ENCODE peak calls at places on chromosome 1, in six cellular contexts. One of them, this sample, is unnamed.

GRCh38 chr1:24275510-24275909 is 43.6 kb upstream of the GRHL3 start:
- DNase-seq in H1: no peak
- DNase-seq in IMR-90: peak
- DNase-seq in trophoblast cell: no peak
- DNase-seq in mesenchymal stem cell: no peak
- DNase-seq in H9: no peak
- DNase-seq in this sample: no peak

GRCh38 chr1:223224465-223224864 is 81.4 kb upstream of the TLR5 start:
- DNase-seq in H1: no peak
- DNase-seq in H9: peak
- DNase-seq in mesenchymal stem cell: no peak
- DNase-seq in IMR-90: no peak
- DNase-seq in trophoblast cell: no peak
- DNase-seq in this sample: no peak

GRCh38 chr1:54800899-54801759 is at the start of gene TTC22:
- DNase-seq in H1: peak
- DNase-seq in mesenchymal stem cell: no peak
- DNase-seq in IMR-90: no peak
- DNase-seq in H9: peak
- DNase-seq in trophoblast cell: peak
- DNase-seq in this sample: no peak

GRCh38 chr1:230753586-230754251 is 6.5 kb downstream of the CAPN9 start:
- DNase-seq in H9: peak
- DNase-seq in IMR-90: no peak
- DNase-seq in H1: peak
- DNase-seq in mesenchymal stem cell: peak
- DNase-seq in trophoblast cell: no peak
- DNase-seq in this sample: peak

GRCh38 chr1:84283381-84283780 is 18.1 kb upstream of the SAMD13 start:
- DNase-seq in H9: no peak
- DNase-seq in mesenchymal stem cell: no peak
- DNase-seq in H1: no peak
- DNase-seq in IMR-90: no peak
- DNase-seq in trophoblast cell: no peak
- DNase-seq in this sample: no peak

GRCh38 chr1:11065796-11066195 is 6.0 kb upstream of the SRM start:
- DNase-seq in H1: no peak
- DNase-seq in IMR-90: no peak
- DNase-seq in H9: no peak
- DNase-seq in trophoblast cell: no peak
- DNase-seq in mesenchymal stem cell: no peak
- DNase-seq in this sample: no peak

GRCh38 chr1:47629201-47629600 is 191.4 kb downstream of the FOXD2 start:
- DNase-seq in mesenchymal stem cell: no peak
- DNase-seq in H1: no peak
- DNase-seq in trophoblast cell: no peak
- DNase-seq in H9: no peak
- DNase-seq in IMR-90: no peak
- DNase-seq in this sample: no peak

GRCh38 chr1:3405974-3406867 is 48.2 kb upstream of the ARHGEF16 start:
- DNase-seq in trophoblast cell: no peak
- DNase-seq in H1: no peak
- DNase-seq in mesenchymal stem cell: no peak
- DNase-seq in H9: no peak
- DNase-seq in IMR-90: no peak
- DNase-seq in this sample: no peak

GRCh38 chr1:161209790-161210409 is 5.2 kb upstream of the FCER1G start:
- DNase-seq in H1: peak
- DNase-seq in trophoblast cell: peak
- DNase-seq in IMR-90: peak
- DNase-seq in H9: peak
- DNase-seq in mesenchymal stem cell: peak
- DNase-seq in this sample: no peak

GRCh38 chr1:104531990-104532389 is 782.3 kb downstream of the AMY1C start:
- DNase-seq in H1: no peak
- DNase-seq in mesenchymal stem cell: no peak
- DNase-seq in H9: no peak
- DNase-seq in trophoblast cell: no peak
- DNase-seq in IMR-90: no peak
- DNase-seq in this sample: no peak

GRCh38 chr1:31155216-31155806 is 84.4 kb downstream of the NKAIN1 start:
- DNase-seq in H9: peak
- DNase-seq in trophoblast cell: no peak
- DNase-seq in mesenchymal stem cell: peak
- DNase-seq in IMR-90: peak
- DNase-seq in H1: peak
- DNase-seq in this sample: peak

GRCh38 chr1:29392036-29392435 is 155.7 kb downstream of the PTPRU start:
- DNase-seq in trophoblast cell: no peak
- DNase-seq in IMR-90: no peak
- DNase-seq in H1: no peak
- DNase-seq in H9: no peak
- DNase-seq in mesenchymal stem cell: no peak
- DNase-seq in this sample: no peak

GRCh38 chr1:81551942-81552341 is 248.8 kb upstream of the ADGRL2 start:
- DNase-seq in H9: no peak
- DNase-seq in H1: no peak
- DNase-seq in mesenchymal stem cell: no peak
- DNase-seq in IMR-90: no peak
- DNase-seq in trophoblast cell: no peak
- DNase-seq in this sample: no peak

GRCh38 chr1:25743164-25744139 is 56.5 kb upstream of the SELENON start:
- DNase-seq in trophoblast cell: no peak
- DNase-seq in IMR-90: peak
- DNase-seq in mesenchymal stem cell: peak
- DNase-seq in H1: peak
- DNase-seq in H9: no peak
- DNase-seq in this sample: no peak

GRCh38 chr1:66489146-66489545 is 44.8 kb upstream of the SGIP1 start:
- DNase-seq in H9: no peak
- DNase-seq in IMR-90: peak
- DNase-seq in H1: no peak
- DNase-seq in trophoblast cell: no peak
- DNase-seq in mesenchymal stem cell: peak
- DNase-seq in this sample: no peak

GRCh38 chr1:91529856-91530255 is 29.2 kb downstream of the CDC7 start:
- DNase-seq in H9: no peak
- DNase-seq in IMR-90: peak
- DNase-seq in H1: no peak
- DNase-seq in trophoblast cell: no peak
- DNase-seq in mesenchymal stem cell: peak
- DNase-seq in this sample: no peak

GRCh38 chr1:116873680-116874271 is 35.9 kb upstream of the PTGFRN start:
- DNase-seq in H1: no peak
- DNase-seq in IMR-90: no peak
- DNase-seq in trophoblast cell: no peak
- DNase-seq in mesenchymal stem cell: no peak
- DNase-seq in H9: no peak
- DNase-seq in this sample: no peak

GRCh38 chr1:88825721-88826120 is 65.6 kb downstream of the GTF2B start:
- DNase-seq in H1: no peak
- DNase-seq in IMR-90: no peak
- DNase-seq in H9: no peak
- DNase-seq in mesenchymal stem cell: no peak
- DNase-seq in trophoblast cell: no peak
- DNase-seq in this sample: no peak

GRCh38 chr1:36457691-36458090 is 6.5 kb downstream of the MRPS15 start:
- DNase-seq in H1: no peak
- DNase-seq in H9: no peak
- DNase-seq in mesenchymal stem cell: peak
- DNase-seq in IMR-90: no peak
- DNase-seq in trophoblast cell: no peak
- DNase-seq in this sample: no peak

GRCh38 chr1:16161717-16162116 is 5.8 kb upstream of the EPHA2 start:
- DNase-seq in mesenchymal stem cell: no peak
- DNase-seq in H9: no peak
- DNase-seq in IMR-90: no peak
- DNase-seq in H1: no peak
- DNase-seq in trophoblast cell: no peak
- DNase-seq in this sample: no peak
- H2BK5ac ChIP-seq in mesenchymal stem cell: no peak
- H2BK5ac ChIP-seq in H9: no peak
- H2BK5ac ChIP-seq in IMR-90: no peak
- H2BK5ac ChIP-seq in H1: peak
- H2BK5ac ChIP-seq in trophoblast cell: peak
- H2BK5ac ChIP-seq in this sample: peak

DNA sequence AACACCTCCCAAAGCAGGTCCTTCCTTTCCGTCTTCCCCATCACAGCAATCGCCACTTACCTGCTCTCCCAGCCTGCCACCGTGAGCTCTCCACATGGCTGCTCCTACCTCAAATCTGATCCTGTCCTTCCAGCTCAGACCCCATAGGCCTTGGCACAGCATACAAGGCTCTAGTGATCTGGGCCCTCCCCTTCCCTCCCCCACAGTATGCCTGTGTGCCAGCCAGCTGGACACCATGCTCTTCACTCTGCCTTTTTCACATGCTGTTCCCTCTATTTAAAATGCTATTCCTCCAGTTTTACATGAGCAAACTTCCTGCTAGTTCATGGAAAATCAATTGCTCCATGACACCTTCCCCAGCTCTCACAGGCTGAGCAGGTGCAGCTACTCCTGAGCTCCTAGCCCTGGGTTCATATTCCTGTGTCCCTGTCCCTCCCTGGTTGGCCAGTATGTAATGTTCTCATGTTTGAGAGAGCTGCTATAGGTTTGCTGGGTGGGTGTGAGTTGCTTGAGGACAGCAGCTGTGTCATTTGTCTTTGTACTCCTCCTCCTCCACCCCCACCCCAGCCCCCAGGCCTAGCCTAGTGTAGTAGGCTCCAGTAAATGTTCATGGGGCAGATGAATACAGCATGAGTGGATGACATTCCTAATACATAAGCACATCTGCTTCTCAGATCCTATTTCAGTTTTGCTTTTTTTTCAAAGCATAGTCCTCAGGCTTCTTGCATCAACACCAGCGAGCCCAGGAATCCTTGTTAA is 6.3 kb upstream of the TNNT2 start:
- DNase-seq in H9: no peak
- DNase-seq in mesenchymal stem cell: peak
- DNase-seq in IMR-90: peak
- DNase-seq in H1: no peak
- DNase-seq in trophoblast cell: peak
- DNase-seq in this sample: no peak
- H3K27ac ChIP-seq in H9: no peak
- H3K27ac ChIP-seq in mesenchymal stem cell: peak
- H3K27ac ChIP-seq in IMR-90: peak
- H3K27ac ChIP-seq in H1: no peak
- H3K27ac ChIP-seq in trophoblast cell: no peak
- H3K27ac ChIP-seq in this sample: no peak

GRCh38 chr1:101377436-101377835 is 140.6 kb downstream of the S1PR1 start:
- DNase-seq in trophoblast cell: no peak
- DNase-seq in H9: no peak
- DNase-seq in mesenchymal stem cell: no peak
- DNase-seq in IMR-90: no peak
- DNase-seq in H1: no peak
- DNase-seq in this sample: no peak
- H3K14ac ChIP-seq in trophoblast cell: no peak
- H3K14ac ChIP-seq in H9: no peak
- H3K14ac ChIP-seq in mesenchymal stem cell: no peak
- H3K14ac ChIP-seq in IMR-90: no peak
- H3K14ac ChIP-seq in H1: no peak
- H3K14ac ChIP-seq in this sample: no peak

GRCh38 chr1:229506633-229507032 is 1.5 kb downstream of the NUP133 start:
- DNase-seq in mesenchymal stem cell: no peak
- DNase-seq in H1: no peak
- DNase-seq in trophoblast cell: no peak
- DNase-seq in H9: no peak
- DNase-seq in IMR-90: no peak
- DNase-seq in this sample: no peak
- H2BK5ac ChIP-seq in mesenchymal stem cell: no peak
- H2BK5ac ChIP-seq in H1: no peak
- H2BK5ac ChIP-seq in trophoblast cell: no peak
- H2BK5ac ChIP-seq in H9: no peak
- H2BK5ac ChIP-seq in IMR-90: no peak
- H2BK5ac ChIP-seq in this sample: no peak

DNA sequence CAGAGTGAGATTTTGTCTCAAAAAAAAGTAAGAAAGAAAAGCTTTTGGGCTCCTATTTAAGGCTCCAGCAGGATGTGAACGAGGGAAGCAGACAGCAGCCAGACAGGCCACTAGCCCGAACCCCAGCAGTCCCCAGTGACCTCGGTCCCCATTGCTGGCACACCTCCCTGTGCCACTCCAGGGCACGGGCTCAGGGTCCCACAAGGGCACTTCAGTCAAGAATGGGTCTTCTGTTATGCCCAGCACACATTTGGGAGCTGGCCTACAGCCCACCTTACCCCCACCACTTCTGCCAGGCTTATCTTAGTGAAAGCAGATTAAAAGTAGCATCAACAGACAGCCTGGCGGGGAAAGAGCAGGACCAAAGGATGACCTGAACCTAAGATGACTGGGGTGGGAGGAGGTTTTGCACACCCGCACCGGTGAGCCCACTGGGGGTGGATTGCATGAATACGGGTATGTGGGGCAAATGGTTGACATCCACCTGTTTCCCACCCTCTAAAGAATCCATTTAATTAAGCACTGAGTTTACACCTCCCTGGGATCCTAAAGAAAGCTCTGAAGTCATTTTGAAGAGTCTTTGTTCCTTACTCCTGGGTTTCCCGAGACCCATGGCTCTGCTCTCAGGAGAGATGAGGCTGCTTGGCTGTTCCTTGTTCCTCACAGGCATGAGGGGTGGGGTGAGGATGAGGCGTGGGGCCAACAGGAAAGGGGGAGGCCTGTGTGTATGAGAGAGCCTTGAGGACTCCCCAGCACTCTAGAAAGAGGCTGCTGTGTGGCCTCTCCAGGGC is 4.7 kb downstream of the CHI3L1 start:
- DNase-seq in H9: no peak
- DNase-seq in H1: no peak
- DNase-seq in mesenchymal stem cell: no peak
- DNase-seq in trophoblast cell: no peak
- DNase-seq in IMR-90: no peak
- DNase-seq in this sample: no peak
- H3K27ac ChIP-seq in H9: no peak
- H3K27ac ChIP-seq in H1: no peak
- H3K27ac ChIP-seq in mesenchymal stem cell: no peak
- H3K27ac ChIP-seq in trophoblast cell: no peak
- H3K27ac ChIP-seq in IMR-90: no peak
- H3K27ac ChIP-seq in this sample: no peak

GRCh38 chr1:111204211-111204883 is 3.9 kb upstream of the DENND2D start:
- DNase-seq in H1: no peak
- DNase-seq in trophoblast cell: no peak
- DNase-seq in IMR-90: no peak
- DNase-seq in H9: no peak
- DNase-seq in mesenchymal stem cell: no peak
- DNase-seq in this sample: no peak
- H3K14ac ChIP-seq in H1: no peak
- H3K14ac ChIP-seq in trophoblast cell: peak
- H3K14ac ChIP-seq in IMR-90: peak
- H3K14ac ChIP-seq in H9: peak
- H3K14ac ChIP-seq in mesenchymal stem cell: no peak
- H3K14ac ChIP-seq in this sample: no peak

GRCh38 chr1:34842952-34843371 is 16.6 kb downstream of the SMIM12 start:
- DNase-seq in H1: no peak
- DNase-seq in mesenchymal stem cell: no peak
- DNase-seq in H9: no peak
- DNase-seq in trophoblast cell: no peak
- DNase-seq in IMR-90: no peak
- DNase-seq in this sample: no peak
- H2BK5ac ChIP-seq in H1: peak
- H2BK5ac ChIP-seq in mesenchymal stem cell: no peak
- H2BK5ac ChIP-seq in H9: no peak
- H2BK5ac ChIP-seq in trophoblast cell: no peak
- H2BK5ac ChIP-seq in IMR-90: no peak
- H2BK5ac ChIP-seq in this sample: no peak

This sample was measured in neuronal stem cell.